ENCODE peak calls at places on chromosomes 7 and 10, in six cellular contexts. One of them, this sample, is unnamed.

GRCh38 chr10:90587561-90587960 is 270.3 kb downstream of the HTR7 start:
- DNase-seq in fibroblast of pulmonary artery: no peak
- DNase-seq in CD8-positive, alpha-beta T cell: no peak
- DNase-seq in OCI-LY7: no peak
- DNase-seq in skeletal muscle cell: no peak
- DNase-seq in bronchial epithelial cell: no peak
- DNase-seq in this sample: no peak

GRCh38 chr7:963236-964078 is 9.0 kb upstream of the ADAP1 start:
- DNase-seq in OCI-LY7: peak
- DNase-seq in fibroblast of pulmonary artery: no peak
- DNase-seq in bronchial epithelial cell: no peak
- DNase-seq in skeletal muscle cell: no peak
- DNase-seq in CD8-positive, alpha-beta T cell: peak
- DNase-seq in this sample: no peak

GRCh38 chr10:11110499-11110898 is 92.8 kb downstream of the CELF2 start:
- DNase-seq in skeletal muscle cell: no peak
- DNase-seq in bronchial epithelial cell: no peak
- DNase-seq in OCI-LY7: no peak
- DNase-seq in CD8-positive, alpha-beta T cell: no peak
- DNase-seq in fibroblast of pulmonary artery: no peak
- DNase-seq in this sample: no peak

GRCh38 chr10:112208981-112209380 is 25.4 kb upstream of the GPAM start:
- DNase-seq in CD8-positive, alpha-beta T cell: no peak
- DNase-seq in skeletal muscle cell: no peak
- DNase-seq in bronchial epithelial cell: no peak
- DNase-seq in OCI-LY7: no peak
- DNase-seq in fibroblast of pulmonary artery: no peak
- DNase-seq in this sample: no peak

GRCh38 chr7:42753917-42754363 is 157.9 kb downstream of the C7orf25 start:
- DNase-seq in bronchial epithelial cell: no peak
- DNase-seq in skeletal muscle cell: no peak
- DNase-seq in fibroblast of pulmonary artery: no peak
- DNase-seq in CD8-positive, alpha-beta T cell: no peak
- DNase-seq in OCI-LY7: no peak
- DNase-seq in this sample: no peak

GRCh38 chr10:20417791-20418190 is 479.3 kb downstream of the NEBL start:
- DNase-seq in fibroblast of pulmonary artery: no peak
- DNase-seq in bronchial epithelial cell: no peak
- DNase-seq in CD8-positive, alpha-beta T cell: no peak
- DNase-seq in OCI-LY7: no peak
- DNase-seq in skeletal muscle cell: no peak
- DNase-seq in this sample: no peak

GRCh38 chr7:98205162-98205845 is 5.9 kb upstream of the BHLHA15 start:
- DNase-seq in OCI-LY7: no peak
- DNase-seq in skeletal muscle cell: no peak
- DNase-seq in fibroblast of pulmonary artery: no peak
- DNase-seq in bronchial epithelial cell: no peak
- DNase-seq in CD8-positive, alpha-beta T cell: no peak
- DNase-seq in this sample: no peak

GRCh38 chr10:110783509-110784103 is 88.1 kb upstream of the PDCD4 start:
- DNase-seq in fibroblast of pulmonary artery: peak
- DNase-seq in CD8-positive, alpha-beta T cell: peak
- DNase-seq in OCI-LY7: no peak
- DNase-seq in bronchial epithelial cell: no peak
- DNase-seq in skeletal muscle cell: no peak
- DNase-seq in this sample: no peak

GRCh38 chr10:96700477-96701099 is 19.7 kb downstream of the PIK3AP1 start:
- DNase-seq in CD8-positive, alpha-beta T cell: peak
- DNase-seq in fibroblast of pulmonary artery: no peak
- DNase-seq in bronchial epithelial cell: no peak
- DNase-seq in skeletal muscle cell: no peak
- DNase-seq in OCI-LY7: peak
- DNase-seq in this sample: no peak

GRCh38 chr10:11354823-11355222 is 256.6 kb downstream of the USP6NL start:
- DNase-seq in fibroblast of pulmonary artery: no peak
- DNase-seq in bronchial epithelial cell: no peak
- DNase-seq in CD8-positive, alpha-beta T cell: no peak
- DNase-seq in skeletal muscle cell: no peak
- DNase-seq in OCI-LY7: no peak
- DNase-seq in this sample: no peak

GRCh38 chr7:131232768-131233167 is 94.9 kb upstream of the MKLN1 start:
- DNase-seq in skeletal muscle cell: no peak
- DNase-seq in OCI-LY7: no peak
- DNase-seq in bronchial epithelial cell: no peak
- DNase-seq in fibroblast of pulmonary artery: no peak
- DNase-seq in CD8-positive, alpha-beta T cell: no peak
- DNase-seq in this sample: no peak

GRCh38 chr7:131234719-131235488 is 92.8 kb upstream of the MKLN1 start:
- DNase-seq in OCI-LY7: no peak
- DNase-seq in fibroblast of pulmonary artery: peak
- DNase-seq in CD8-positive, alpha-beta T cell: no peak
- DNase-seq in skeletal muscle cell: no peak
- DNase-seq in bronchial epithelial cell: no peak
- DNase-seq in this sample: peak

GRCh38 chr7:131235489-131236317 is 92.0 kb upstream of the MKLN1 start:
- DNase-seq in fibroblast of pulmonary artery: peak
- DNase-seq in CD8-positive, alpha-beta T cell: peak
- DNase-seq in skeletal muscle cell: peak
- DNase-seq in OCI-LY7: no peak
- DNase-seq in bronchial epithelial cell: peak
- DNase-seq in this sample: peak

GRCh38 chr7:131233193-131233592 is 94.5 kb upstream of the MKLN1 start:
- DNase-seq in skeletal muscle cell: no peak
- DNase-seq in CD8-positive, alpha-beta T cell: no peak
- DNase-seq in bronchial epithelial cell: no peak
- DNase-seq in OCI-LY7: no peak
- DNase-seq in fibroblast of pulmonary artery: no peak
- DNase-seq in this sample: no peak

DNA sequence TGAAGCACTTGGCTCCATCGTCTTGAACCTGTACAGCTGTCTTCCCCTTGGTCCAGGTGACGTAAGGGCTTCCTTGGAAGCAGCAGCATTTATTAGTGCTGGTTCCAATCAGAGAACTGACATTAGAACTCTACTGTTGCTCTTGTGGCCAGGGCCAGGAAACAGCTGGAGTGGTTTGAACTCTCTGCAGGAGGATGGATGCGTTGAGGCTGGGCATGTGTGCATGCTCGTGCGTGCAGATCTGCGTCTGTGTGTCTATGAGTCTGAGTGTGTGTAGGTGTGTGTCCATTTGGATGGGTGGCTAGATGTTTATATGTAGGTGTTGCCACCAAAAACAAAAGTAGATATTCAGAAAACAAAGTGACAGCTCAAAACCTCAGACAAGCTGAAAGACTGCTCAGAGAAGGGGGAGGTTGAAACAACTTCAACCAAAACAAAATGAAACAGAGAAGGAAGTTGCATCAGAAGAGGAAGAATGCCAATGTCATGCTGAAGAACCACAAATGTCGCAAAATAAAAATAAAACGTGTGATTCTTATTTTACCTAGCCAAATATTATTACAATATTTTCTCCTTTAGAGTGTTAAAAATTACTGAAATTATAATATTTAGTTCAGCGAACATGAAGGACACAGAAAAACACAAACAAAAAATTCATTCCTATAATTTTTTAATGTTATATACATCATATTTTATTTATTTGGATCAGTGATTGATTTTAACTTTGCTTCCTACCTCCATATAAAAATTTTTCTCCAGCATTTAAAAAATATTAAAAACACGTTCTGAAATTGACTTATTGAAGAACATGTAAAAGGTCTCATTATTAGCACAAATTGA is 96.1 kb upstream of the MKLN1 start:
- DNase-seq in skeletal muscle cell: peak
- DNase-seq in CD8-positive, alpha-beta T cell: peak
- DNase-seq in OCI-LY7: peak
- DNase-seq in fibroblast of pulmonary artery: peak
- DNase-seq in bronchial epithelial cell: no peak
- DNase-seq in this sample: no peak
- H3K4me3 ChIP-seq in skeletal muscle cell: no peak
- H3K4me3 ChIP-seq in CD8-positive, alpha-beta T cell: peak
- H3K4me3 ChIP-seq in OCI-LY7: peak
- H3K4me3 ChIP-seq in fibroblast of pulmonary artery: no peak
- H3K4me3 ChIP-seq in bronchial epithelial cell: no peak
- H3K4me3 ChIP-seq in this sample: no peak

DNA sequence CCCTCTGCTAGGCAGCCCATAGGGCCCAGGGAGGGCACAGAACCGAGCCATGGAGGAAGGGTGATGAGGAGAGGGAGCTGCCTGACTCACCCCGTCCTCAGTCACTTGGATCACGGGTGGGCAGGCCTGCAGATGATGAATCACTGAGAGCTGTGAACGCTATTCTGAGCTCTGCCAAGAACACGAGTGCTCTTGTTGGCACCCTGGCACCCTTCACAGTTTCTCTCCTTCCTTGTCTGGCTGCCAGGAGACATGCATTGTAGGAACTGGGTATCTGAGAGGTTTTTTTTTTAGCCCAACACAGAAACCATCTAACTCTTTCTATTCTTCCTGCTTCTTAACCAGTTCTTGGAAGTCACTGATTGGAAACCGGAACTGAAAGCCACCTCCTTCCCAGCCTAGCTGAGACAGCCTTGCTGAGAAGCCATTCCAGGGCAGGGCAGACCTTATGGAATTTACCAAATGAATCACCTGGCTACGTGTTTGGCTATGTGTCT is 82.1 kb downstream of the SLC37A3 start:
- DNase-seq in CD8-positive, alpha-beta T cell: no peak
- DNase-seq in fibroblast of pulmonary artery: peak
- DNase-seq in OCI-LY7: no peak
- DNase-seq in skeletal muscle cell: peak
- DNase-seq in bronchial epithelial cell: peak
- DNase-seq in this sample: peak
- H3K4me3 ChIP-seq in CD8-positive, alpha-beta T cell: no peak
- H3K4me3 ChIP-seq in fibroblast of pulmonary artery: no peak
- H3K4me3 ChIP-seq in OCI-LY7: no peak
- H3K4me3 ChIP-seq in skeletal muscle cell: no peak
- H3K4me3 ChIP-seq in bronchial epithelial cell: peak
- H3K4me3 ChIP-seq in this sample: no peak

GRCh38 chr10:31030216-31030615 is 1.4 kb downstream of the ZNF438 start:
- DNase-seq in fibroblast of pulmonary artery: no peak
- DNase-seq in bronchial epithelial cell: peak
- DNase-seq in skeletal muscle cell: no peak
- DNase-seq in OCI-LY7: no peak
- DNase-seq in CD8-positive, alpha-beta T cell: no peak
- DNase-seq in this sample: no peak
- H3K4me3 ChIP-seq in fibroblast of pulmonary artery: no peak
- H3K4me3 ChIP-seq in bronchial epithelial cell: no peak
- H3K4me3 ChIP-seq in skeletal muscle cell: no peak
- H3K4me3 ChIP-seq in OCI-LY7: no peak
- H3K4me3 ChIP-seq in CD8-positive, alpha-beta T cell: no peak
- H3K4me3 ChIP-seq in this sample: no peak

GRCh38 chr7:18497082-18497481 is 1.5 kb downstream of the HDAC9 start:
- DNase-seq in skeletal muscle cell: no peak
- DNase-seq in OCI-LY7: no peak
- DNase-seq in bronchial epithelial cell: no peak
- DNase-seq in CD8-positive, alpha-beta T cell: no peak
- DNase-seq in fibroblast of pulmonary artery: no peak
- DNase-seq in this sample: no peak

GRCh38 chr7:18494821-18495408 is 634 bp upstream of the HDAC9 start:
- DNase-seq in bronchial epithelial cell: no peak
- DNase-seq in skeletal muscle cell: no peak
- DNase-seq in CD8-positive, alpha-beta T cell: no peak
- DNase-seq in fibroblast of pulmonary artery: peak
- DNase-seq in OCI-LY7: no peak
- DNase-seq in this sample: no peak

GRCh38 chr7:18495412-18496335 is at the start of gene HDAC9:
- DNase-seq in OCI-LY7: peak
- DNase-seq in skeletal muscle cell: peak
- DNase-seq in CD8-positive, alpha-beta T cell: no peak
- DNase-seq in fibroblast of pulmonary artery: peak
- DNase-seq in bronchial epithelial cell: peak
- DNase-seq in this sample: no peak

GRCh38 chr7:18497800-18498199 is 2.3 kb downstream of the HDAC9 start:
- DNase-seq in bronchial epithelial cell: no peak
- DNase-seq in OCI-LY7: no peak
- DNase-seq in skeletal muscle cell: no peak
- DNase-seq in fibroblast of pulmonary artery: no peak
- DNase-seq in CD8-positive, alpha-beta T cell: no peak
- DNase-seq in this sample: no peak

GRCh38 chr7:18496336-18496700 is 769 bp downstream of the HDAC9 start:
- DNase-seq in fibroblast of pulmonary artery: no peak
- DNase-seq in OCI-LY7: no peak
- DNase-seq in skeletal muscle cell: no peak
- DNase-seq in bronchial epithelial cell: no peak
- DNase-seq in CD8-positive, alpha-beta T cell: no peak
- DNase-seq in this sample: no peak
- H3K4me3 ChIP-seq in fibroblast of pulmonary artery: peak
- H3K4me3 ChIP-seq in OCI-LY7: peak
- H3K4me3 ChIP-seq in skeletal muscle cell: peak
- H3K4me3 ChIP-seq in bronchial epithelial cell: no peak
- H3K4me3 ChIP-seq in CD8-positive, alpha-beta T cell: no peak
- H3K4me3 ChIP-seq in this sample: no peak

GRCh38 chr7:107171496-107171895 is 2.7 kb downstream of the HBP1 start:
- DNase-seq in skeletal muscle cell: no peak
- DNase-seq in fibroblast of pulmonary artery: no peak
- DNase-seq in CD8-positive, alpha-beta T cell: no peak
- DNase-seq in OCI-LY7: no peak
- DNase-seq in bronchial epithelial cell: no peak
- DNase-seq in this sample: no peak

GRCh38 chr7:107172318-107173032 is 3.7 kb downstream of the HBP1 start:
- DNase-seq in fibroblast of pulmonary artery: no peak
- DNase-seq in skeletal muscle cell: no peak
- DNase-seq in bronchial epithelial cell: no peak
- DNase-seq in CD8-positive, alpha-beta T cell: no peak
- DNase-seq in OCI-LY7: no peak
- DNase-seq in this sample: no peak

GRCh38 chr7:107173691-107174406 is 5.0 kb downstream of the HBP1 start:
- DNase-seq in skeletal muscle cell: no peak
- DNase-seq in OCI-LY7: no peak
- DNase-seq in fibroblast of pulmonary artery: no peak
- DNase-seq in bronchial epithelial cell: no peak
- DNase-seq in CD8-positive, alpha-beta T cell: no peak
- DNase-seq in this sample: no peak

GRCh38 chr7:107170051-107170661 is 1.4 kb downstream of the HBP1 start:
- DNase-seq in OCI-LY7: no peak
- DNase-seq in bronchial epithelial cell: no peak
- DNase-seq in skeletal muscle cell: no peak
- DNase-seq in CD8-positive, alpha-beta T cell: no peak
- DNase-seq in fibroblast of pulmonary artery: no peak
- DNase-seq in this sample: no peak

GRCh38 chr7:107173191-107173590 is 4.4 kb downstream of the HBP1 start:
- DNase-seq in OCI-LY7: no peak
- DNase-seq in fibroblast of pulmonary artery: no peak
- DNase-seq in CD8-positive, alpha-beta T cell: no peak
- DNase-seq in skeletal muscle cell: no peak
- DNase-seq in bronchial epithelial cell: no peak
- DNase-seq in this sample: no peak
- H3K4me3 ChIP-seq in OCI-LY7: no peak
- H3K4me3 ChIP-seq in fibroblast of pulmonary artery: no peak
- H3K4me3 ChIP-seq in CD8-positive, alpha-beta T cell: no peak
- H3K4me3 ChIP-seq in skeletal muscle cell: no peak
- H3K4me3 ChIP-seq in bronchial epithelial cell: no peak
- H3K4me3 ChIP-seq in this sample: no peak

DNA sequence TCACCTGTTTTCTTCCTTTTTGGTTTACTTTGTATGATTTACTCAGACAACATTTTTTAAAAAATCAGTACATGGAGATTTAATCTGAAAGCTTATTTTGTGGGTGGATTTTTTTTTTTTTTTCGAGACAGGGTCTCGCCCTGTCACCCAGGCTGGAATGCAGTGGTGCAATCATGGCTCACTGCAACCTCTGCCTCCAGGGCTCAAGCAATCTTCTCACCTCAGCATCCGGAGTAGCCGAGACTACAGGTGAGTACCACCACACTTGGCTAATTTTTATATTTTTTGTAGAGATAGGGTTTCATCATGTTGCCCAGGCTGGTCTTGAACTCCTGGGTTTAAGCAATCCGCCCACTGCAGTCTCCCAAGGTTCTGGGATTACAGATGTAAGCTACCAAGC is 2.5 kb downstream of the GSTO1 start:
- DNase-seq in skeletal muscle cell: no peak
- DNase-seq in fibroblast of pulmonary artery: no peak
- DNase-seq in CD8-positive, alpha-beta T cell: no peak
- DNase-seq in bronchial epithelial cell: peak
- DNase-seq in OCI-LY7: no peak
- DNase-seq in this sample: no peak
- H3K4me3 ChIP-seq in skeletal muscle cell: no peak
- H3K4me3 ChIP-seq in fibroblast of pulmonary artery: peak
- H3K4me3 ChIP-seq in CD8-positive, alpha-beta T cell: no peak
- H3K4me3 ChIP-seq in bronchial epithelial cell: no peak
- H3K4me3 ChIP-seq in OCI-LY7: no peak
- H3K4me3 ChIP-seq in this sample: no peak